ENCODE peak calls at places on chromosome 13, in eight cellular contexts. One of them, this sample, is unnamed.

GRCh38 chr13:52848455-52849190 is at the start of gene PCDH8:
- DNase-seq in fibroblast of the aortic adventitia: no peak
- DNase-seq in endothelial cell: peak
- DNase-seq in HFFc6: no peak
- DNase-seq in stimulated activated CD8-positive, alpha-beta memory T cell treated with anti-CD3 and anti-CD28 coated beads, Interleukin-7, amount 100 ng/mL, for 24 hours: no peak
- DNase-seq in left cardiac atrium: no peak
- DNase-seq in M059J: no peak
- DNase-seq in left ventricle myocardium inferior: no peak
- DNase-seq in this sample: no peak

GRCh38 chr13:81686877-81687276 is 1346.0 kb upstream of the SPRY2 start:
- DNase-seq in fibroblast of the aortic adventitia: no peak
- DNase-seq in endothelial cell: no peak
- DNase-seq in HFFc6: no peak
- DNase-seq in stimulated activated CD8-positive, alpha-beta memory T cell treated with anti-CD3 and anti-CD28 coated beads, Interleukin-7, amount 100 ng/mL, for 24 hours: no peak
- DNase-seq in left cardiac atrium: no peak
- DNase-seq in M059J: peak
- DNase-seq in left ventricle myocardium inferior: no peak
- DNase-seq in this sample: no peak

GRCh38 chr13:44758595-44759221 is 182.6 kb upstream of the TSC22D1 start:
- DNase-seq in fibroblast of the aortic adventitia: peak
- DNase-seq in endothelial cell: no peak
- DNase-seq in HFFc6: peak
- DNase-seq in stimulated activated CD8-positive, alpha-beta memory T cell treated with anti-CD3 and anti-CD28 coated beads, Interleukin-7, amount 100 ng/mL, for 24 hours: no peak
- DNase-seq in left cardiac atrium: no peak
- DNase-seq in M059J: peak
- DNase-seq in left ventricle myocardium inferior: no peak
- DNase-seq in this sample: no peak

GRCh38 chr13:102452831-102453230 is 51.0 kb upstream of the FGF14 start:
- DNase-seq in fibroblast of the aortic adventitia: no peak
- DNase-seq in endothelial cell: no peak
- DNase-seq in HFFc6: no peak
- DNase-seq in stimulated activated CD8-positive, alpha-beta memory T cell treated with anti-CD3 and anti-CD28 coated beads, Interleukin-7, amount 100 ng/mL, for 24 hours: no peak
- DNase-seq in left cardiac atrium: no peak
- DNase-seq in M059J: no peak
- DNase-seq in left ventricle myocardium inferior: no peak
- DNase-seq in this sample: no peak

GRCh38 chr13:20525144-20525600 is 485 bp downstream of the CRYL1 start:
- DNase-seq in fibroblast of the aortic adventitia: peak
- DNase-seq in endothelial cell: no peak
- DNase-seq in HFFc6: no peak
- DNase-seq in stimulated activated CD8-positive, alpha-beta memory T cell treated with anti-CD3 and anti-CD28 coated beads, Interleukin-7, amount 100 ng/mL, for 24 hours: no peak
- DNase-seq in left cardiac atrium: peak
- DNase-seq in M059J: no peak
- DNase-seq in left ventricle myocardium inferior: peak
- DNase-seq in this sample: peak

GRCh38 chr13:44703371-44703770 is 127.2 kb upstream of the TSC22D1 start:
- DNase-seq in fibroblast of the aortic adventitia: no peak
- DNase-seq in endothelial cell: no peak
- DNase-seq in HFFc6: peak
- DNase-seq in stimulated activated CD8-positive, alpha-beta memory T cell treated with anti-CD3 and anti-CD28 coated beads, Interleukin-7, amount 100 ng/mL, for 24 hours: no peak
- DNase-seq in left cardiac atrium: no peak
- DNase-seq in M059J: peak
- DNase-seq in left ventricle myocardium inferior: no peak
- DNase-seq in this sample: no peak

GRCh38 chr13:86877449-86877848 is 793.7 kb upstream of the SLITRK5 start:
- DNase-seq in fibroblast of the aortic adventitia: no peak
- DNase-seq in endothelial cell: no peak
- DNase-seq in HFFc6: no peak
- DNase-seq in stimulated activated CD8-positive, alpha-beta memory T cell treated with anti-CD3 and anti-CD28 coated beads, Interleukin-7, amount 100 ng/mL, for 24 hours: no peak
- DNase-seq in left cardiac atrium: no peak
- DNase-seq in M059J: no peak
- DNase-seq in left ventricle myocardium inferior: no peak
- DNase-seq in this sample: no peak

GRCh38 chr13:97696921-97697320 is 256.6 kb upstream of the IPO5 start:
- DNase-seq in fibroblast of the aortic adventitia: no peak
- DNase-seq in endothelial cell: no peak
- DNase-seq in HFFc6: no peak
- DNase-seq in stimulated activated CD8-positive, alpha-beta memory T cell treated with anti-CD3 and anti-CD28 coated beads, Interleukin-7, amount 100 ng/mL, for 24 hours: no peak
- DNase-seq in left cardiac atrium: no peak
- DNase-seq in M059J: no peak
- DNase-seq in left ventricle myocardium inferior: no peak
- DNase-seq in this sample: no peak

GRCh38 chr13:113562085-113562749 is 22.3 kb upstream of the TFDP1 start:
- DNase-seq in fibroblast of the aortic adventitia: peak
- DNase-seq in endothelial cell: peak
- DNase-seq in HFFc6: peak
- DNase-seq in stimulated activated CD8-positive, alpha-beta memory T cell treated with anti-CD3 and anti-CD28 coated beads, Interleukin-7, amount 100 ng/mL, for 24 hours: peak
- DNase-seq in left cardiac atrium: peak
- DNase-seq in M059J: peak
- DNase-seq in left ventricle myocardium inferior: peak
- DNase-seq in this sample: no peak

GRCh38 chr13:36666482-36667264 is 7.1 kb upstream of the SERTM1 start:
- DNase-seq in fibroblast of the aortic adventitia: no peak
- DNase-seq in endothelial cell: no peak
- DNase-seq in HFFc6: no peak
- DNase-seq in stimulated activated CD8-positive, alpha-beta memory T cell treated with anti-CD3 and anti-CD28 coated beads, Interleukin-7, amount 100 ng/mL, for 24 hours: no peak
- DNase-seq in left cardiac atrium: no peak
- DNase-seq in M059J: no peak
- DNase-seq in left ventricle myocardium inferior: no peak
- DNase-seq in this sample: no peak

GRCh38 chr13:33251131-33251629 is 34.4 kb downstream of the STARD13 start:
- DNase-seq in fibroblast of the aortic adventitia: peak
- DNase-seq in endothelial cell: no peak
- DNase-seq in HFFc6: peak
- DNase-seq in stimulated activated CD8-positive, alpha-beta memory T cell treated with anti-CD3 and anti-CD28 coated beads, Interleukin-7, amount 100 ng/mL, for 24 hours: no peak
- DNase-seq in left cardiac atrium: peak
- DNase-seq in M059J: peak
- DNase-seq in left ventricle myocardium inferior: no peak
- DNase-seq in this sample: peak

GRCh38 chr13:113364371-113364932 is 522 bp upstream of the GRTP1 start:
- DNase-seq in fibroblast of the aortic adventitia: no peak
- DNase-seq in endothelial cell: no peak
- DNase-seq in HFFc6: no peak
- DNase-seq in stimulated activated CD8-positive, alpha-beta memory T cell treated with anti-CD3 and anti-CD28 coated beads, Interleukin-7, amount 100 ng/mL, for 24 hours: no peak
- DNase-seq in left cardiac atrium: peak
- DNase-seq in M059J: no peak
- DNase-seq in left ventricle myocardium inferior: no peak
- DNase-seq in this sample: peak

GRCh38 chr13:22589880-22590279 is 590.9 kb upstream of the SGCG start:
- DNase-seq in fibroblast of the aortic adventitia: no peak
- DNase-seq in endothelial cell: no peak
- DNase-seq in HFFc6: no peak
- DNase-seq in stimulated activated CD8-positive, alpha-beta memory T cell treated with anti-CD3 and anti-CD28 coated beads, Interleukin-7, amount 100 ng/mL, for 24 hours: no peak
- DNase-seq in left cardiac atrium: no peak
- DNase-seq in M059J: no peak
- DNase-seq in left ventricle myocardium inferior: no peak
- DNase-seq in this sample: no peak

GRCh38 chr13:44092053-44092452 is 212.3 kb downstream of the LACC1 start:
- DNase-seq in fibroblast of the aortic adventitia: no peak
- DNase-seq in endothelial cell: no peak
- DNase-seq in HFFc6: no peak
- DNase-seq in stimulated activated CD8-positive, alpha-beta memory T cell treated with anti-CD3 and anti-CD28 coated beads, Interleukin-7, amount 100 ng/mL, for 24 hours: no peak
- DNase-seq in left cardiac atrium: no peak
- DNase-seq in M059J: no peak
- DNase-seq in left ventricle myocardium inferior: no peak
- DNase-seq in this sample: no peak

GRCh38 chr13:66657165-66657895 is 572.8 kb downstream of the PCDH9 start:
- DNase-seq in fibroblast of the aortic adventitia: peak
- DNase-seq in endothelial cell: no peak
- DNase-seq in HFFc6: peak
- DNase-seq in stimulated activated CD8-positive, alpha-beta memory T cell treated with anti-CD3 and anti-CD28 coated beads, Interleukin-7, amount 100 ng/mL, for 24 hours: no peak
- DNase-seq in left cardiac atrium: peak
- DNase-seq in M059J: peak
- DNase-seq in left ventricle myocardium inferior: peak
- DNase-seq in this sample: peak

GRCh38 chr13:30377312-30377685 is 45.0 kb upstream of the UBE2L5 start:
- DNase-seq in fibroblast of the aortic adventitia: no peak
- DNase-seq in endothelial cell: no peak
- DNase-seq in HFFc6: no peak
- DNase-seq in stimulated activated CD8-positive, alpha-beta memory T cell treated with anti-CD3 and anti-CD28 coated beads, Interleukin-7, amount 100 ng/mL, for 24 hours: no peak
- DNase-seq in left cardiac atrium: no peak
- DNase-seq in M059J: no peak
- DNase-seq in left ventricle myocardium inferior: no peak
- DNase-seq in this sample: no peak

GRCh38 chr13:35646061-35646774 is 169.7 kb upstream of the MAB21L1 start:
- DNase-seq in fibroblast of the aortic adventitia: no peak
- DNase-seq in endothelial cell: no peak
- DNase-seq in HFFc6: no peak
- DNase-seq in stimulated activated CD8-positive, alpha-beta memory T cell treated with anti-CD3 and anti-CD28 coated beads, Interleukin-7, amount 100 ng/mL, for 24 hours: no peak
- DNase-seq in left cardiac atrium: no peak
- DNase-seq in M059J: no peak
- DNase-seq in left ventricle myocardium inferior: no peak
- DNase-seq in this sample: no peak

GRCh38 chr13:26719356-26719945 is 41.1 kb downstream of the GPR12 start:
- DNase-seq in fibroblast of the aortic adventitia: peak
- DNase-seq in endothelial cell: peak
- DNase-seq in HFFc6: peak
- DNase-seq in stimulated activated CD8-positive, alpha-beta memory T cell treated with anti-CD3 and anti-CD28 coated beads, Interleukin-7, amount 100 ng/mL, for 24 hours: no peak
- DNase-seq in left cardiac atrium: no peak
- DNase-seq in M059J: peak
- DNase-seq in left ventricle myocardium inferior: no peak
- DNase-seq in this sample: no peak

GRCh38 chr13:74229242-74229641 is 95.0 kb upstream of the KLF12 start:
- DNase-seq in fibroblast of the aortic adventitia: no peak
- DNase-seq in endothelial cell: no peak
- DNase-seq in HFFc6: no peak
- DNase-seq in stimulated activated CD8-positive, alpha-beta memory T cell treated with anti-CD3 and anti-CD28 coated beads, Interleukin-7, amount 100 ng/mL, for 24 hours: no peak
- DNase-seq in left cardiac atrium: no peak
- DNase-seq in M059J: peak
- DNase-seq in left ventricle myocardium inferior: no peak
- DNase-seq in this sample: no peak

GRCh38 chr13:51643882-51644281 is 59.6 kb downstream of the WDFY2 start:
- DNase-seq in fibroblast of the aortic adventitia: peak
- DNase-seq in endothelial cell: no peak
- DNase-seq in HFFc6: peak
- DNase-seq in stimulated activated CD8-positive, alpha-beta memory T cell treated with anti-CD3 and anti-CD28 coated beads, Interleukin-7, amount 100 ng/mL, for 24 hours: no peak
- DNase-seq in left cardiac atrium: no peak
- DNase-seq in M059J: peak
- DNase-seq in left ventricle myocardium inferior: no peak
- DNase-seq in this sample: no peak

GRCh38 chr13:97715763-97716162 is 237.7 kb upstream of the IPO5 start:
- DNase-seq in fibroblast of the aortic adventitia: no peak
- DNase-seq in endothelial cell: no peak
- DNase-seq in HFFc6: no peak
- DNase-seq in stimulated activated CD8-positive, alpha-beta memory T cell treated with anti-CD3 and anti-CD28 coated beads, Interleukin-7, amount 100 ng/mL, for 24 hours: no peak
- DNase-seq in left cardiac atrium: no peak
- DNase-seq in M059J: no peak
- DNase-seq in left ventricle myocardium inferior: no peak
- DNase-seq in this sample: no peak

GRCh38 chr13:102190930-102191329 is 210.9 kb downstream of the FGF14 start:
- DNase-seq in fibroblast of the aortic adventitia: no peak
- DNase-seq in endothelial cell: no peak
- DNase-seq in HFFc6: no peak
- DNase-seq in stimulated activated CD8-positive, alpha-beta memory T cell treated with anti-CD3 and anti-CD28 coated beads, Interleukin-7, amount 100 ng/mL, for 24 hours: no peak
- DNase-seq in left cardiac atrium: no peak
- DNase-seq in M059J: no peak
- DNase-seq in left ventricle myocardium inferior: no peak
- DNase-seq in this sample: no peak

GRCh38 chr13:93345642-93346220 is 119.1 kb downstream of the GPC6 start:
- DNase-seq in fibroblast of the aortic adventitia: no peak
- DNase-seq in endothelial cell: no peak
- DNase-seq in HFFc6: peak
- DNase-seq in stimulated activated CD8-positive, alpha-beta memory T cell treated with anti-CD3 and anti-CD28 coated beads, Interleukin-7, amount 100 ng/mL, for 24 hours: no peak
- DNase-seq in left cardiac atrium: no peak
- DNase-seq in M059J: no peak
- DNase-seq in left ventricle myocardium inferior: no peak
- DNase-seq in this sample: no peak

GRCh38 chr13:78020861-78021260 is 102.2 kb upstream of the EDNRB start:
- DNase-seq in fibroblast of the aortic adventitia: no peak
- DNase-seq in endothelial cell: no peak
- DNase-seq in HFFc6: no peak
- DNase-seq in stimulated activated CD8-positive, alpha-beta memory T cell treated with anti-CD3 and anti-CD28 coated beads, Interleukin-7, amount 100 ng/mL, for 24 hours: no peak
- DNase-seq in left cardiac atrium: no peak
- DNase-seq in M059J: no peak
- DNase-seq in left ventricle myocardium inferior: no peak
- DNase-seq in this sample: no peak

GRCh38 chr13:82758056-82758455 is 1124.2 kb downstream of the SLITRK1 start:
- DNase-seq in fibroblast of the aortic adventitia: peak
- DNase-seq in endothelial cell: no peak
- DNase-seq in HFFc6: no peak
- DNase-seq in stimulated activated CD8-positive, alpha-beta memory T cell treated with anti-CD3 and anti-CD28 coated beads, Interleukin-7, amount 100 ng/mL, for 24 hours: no peak
- DNase-seq in left cardiac atrium: no peak
- DNase-seq in M059J: peak
- DNase-seq in left ventricle myocardium inferior: no peak
- DNase-seq in this sample: no peak

GRCh38 chr13:106617561-106617960 is 49.6 kb upstream of the ARGLU1 start:
- DNase-seq in fibroblast of the aortic adventitia: peak
- DNase-seq in endothelial cell: no peak
- DNase-seq in HFFc6: peak
- DNase-seq in stimulated activated CD8-positive, alpha-beta memory T cell treated with anti-CD3 and anti-CD28 coated beads, Interleukin-7, amount 100 ng/mL, for 24 hours: no peak
- DNase-seq in left cardiac atrium: no peak
- DNase-seq in M059J: peak
- DNase-seq in left ventricle myocardium inferior: no peak
- DNase-seq in this sample: no peak

GRCh38 chr13:105616313-105617075 is 919.0 kb downstream of the EFNB2 start:
- DNase-seq in fibroblast of the aortic adventitia: no peak
- DNase-seq in endothelial cell: no peak
- DNase-seq in HFFc6: no peak
- DNase-seq in stimulated activated CD8-positive, alpha-beta memory T cell treated with anti-CD3 and anti-CD28 coated beads, Interleukin-7, amount 100 ng/mL, for 24 hours: no peak
- DNase-seq in left cardiac atrium: no peak
- DNase-seq in M059J: peak
- DNase-seq in left ventricle myocardium inferior: no peak
- DNase-seq in this sample: no peak

GRCh38 chr13:98823442-98823841 is 71.0 kb upstream of the SLC15A1 start:
- DNase-seq in fibroblast of the aortic adventitia: no peak
- DNase-seq in endothelial cell: no peak
- DNase-seq in HFFc6: no peak
- DNase-seq in stimulated activated CD8-positive, alpha-beta memory T cell treated with anti-CD3 and anti-CD28 coated beads, Interleukin-7, amount 100 ng/mL, for 24 hours: no peak
- DNase-seq in left cardiac atrium: no peak
- DNase-seq in M059J: no peak
- DNase-seq in left ventricle myocardium inferior: no peak
- DNase-seq in this sample: no peak

GRCh38 chr13:109243311-109243951 is 543.0 kb downstream of the IRS2 start:
- DNase-seq in fibroblast of the aortic adventitia: peak
- DNase-seq in endothelial cell: no peak
- DNase-seq in HFFc6: peak
- DNase-seq in stimulated activated CD8-positive, alpha-beta memory T cell treated with anti-CD3 and anti-CD28 coated beads, Interleukin-7, amount 100 ng/mL, for 24 hours: no peak
- DNase-seq in left cardiac atrium: peak
- DNase-seq in M059J: peak
- DNase-seq in left ventricle myocardium inferior: no peak
- DNase-seq in this sample: no peak

GRCh38 chr13:27549406-27549981 is 70.8 kb downstream of the LNX2 start:
- DNase-seq in fibroblast of the aortic adventitia: no peak
- DNase-seq in endothelial cell: no peak
- DNase-seq in HFFc6: no peak
- DNase-seq in stimulated activated CD8-positive, alpha-beta memory T cell treated with anti-CD3 and anti-CD28 coated beads, Interleukin-7, amount 100 ng/mL, for 24 hours: no peak
- DNase-seq in left cardiac atrium: no peak
- DNase-seq in M059J: no peak
- DNase-seq in left ventricle myocardium inferior: no peak
- DNase-seq in this sample: no peak

GRCh38 chr13:99339736-99340392 is 32.7 kb upstream of the GPR183 start:
- DNase-seq in fibroblast of the aortic adventitia: peak
- DNase-seq in endothelial cell: no peak
- DNase-seq in HFFc6: peak
- DNase-seq in stimulated activated CD8-positive, alpha-beta memory T cell treated with anti-CD3 and anti-CD28 coated beads, Interleukin-7, amount 100 ng/mL, for 24 hours: no peak
- DNase-seq in left cardiac atrium: no peak
- DNase-seq in M059J: no peak
- DNase-seq in left ventricle myocardium inferior: no peak
- DNase-seq in this sample: no peak

GRCh38 chr13:93959796-93960533 is 519.5 kb downstream of the DCT start:
- DNase-seq in fibroblast of the aortic adventitia: no peak
- DNase-seq in endothelial cell: no peak
- DNase-seq in HFFc6: peak
- DNase-seq in stimulated activated CD8-positive, alpha-beta memory T cell treated with anti-CD3 and anti-CD28 coated beads, Interleukin-7, amount 100 ng/mL, for 24 hours: no peak
- DNase-seq in left cardiac atrium: no peak
- DNase-seq in M059J: no peak
- DNase-seq in left ventricle myocardium inferior: no peak
- DNase-seq in this sample: no peak

GRCh38 chr13:79393564-79394249 is 12.3 kb downstream of the RBM26 start:
- DNase-seq in fibroblast of the aortic adventitia: no peak
- DNase-seq in endothelial cell: no peak
- DNase-seq in HFFc6: no peak
- DNase-seq in stimulated activated CD8-positive, alpha-beta memory T cell treated with anti-CD3 and anti-CD28 coated beads, Interleukin-7, amount 100 ng/mL, for 24 hours: no peak
- DNase-seq in left cardiac atrium: no peak
- DNase-seq in M059J: no peak
- DNase-seq in left ventricle myocardium inferior: no peak
- DNase-seq in this sample: no peak

GRCh38 chr13:114099191-114099590 is 33.2 kb downstream of the RASA3 start:
- DNase-seq in fibroblast of the aortic adventitia: peak
- DNase-seq in endothelial cell: no peak
- DNase-seq in HFFc6: peak
- DNase-seq in stimulated activated CD8-positive, alpha-beta memory T cell treated with anti-CD3 and anti-CD28 coated beads, Interleukin-7, amount 100 ng/mL, for 24 hours: no peak
- DNase-seq in left cardiac atrium: peak
- DNase-seq in M059J: peak
- DNase-seq in left ventricle myocardium inferior: peak
- DNase-seq in this sample: peak

This sample was measured in sigmoid colon.